ENCODE peak calls at places on chromosomes 2 and 18, in four cellular contexts. K, T, I and N are unnamed samples.

GRCh38 chr2:24050041-24050655 is 607 bp downstream of the FKBP1B start:
- DNase-seq in I (no peak), K (no peak), T (peak; percentile 19), N (no peak)

GRCh38 chr2:67994716-67995115 is 68.1 kb downstream of the C1D start:
- DNase-seq in T (no peak), I (no peak), K (no peak), N (no peak)

GRCh38 chr2:239324456-239324855 is 76.4 kb downstream of the HDAC4 start:
- DNase-seq in I (no peak), K (no peak), T (no peak), N (no peak)

GRCh38 chr2:47070920-47071824 is 83.9 kb downstream of the STPG4 start:
- DNase-seq in I (peak; percentile 25), K (no peak), T (peak; percentile 77), N (peak; percentile 95)

GRCh38 chr2:226483143-226483542 is 316.5 kb downstream of the IRS1 start:
- DNase-seq in T (no peak), I (no peak), K (no peak), N (no peak)

GRCh38 chr2:236970656-236971010 is 115.1 kb upstream of the COPS8 start:
- DNase-seq in T (no peak), K (no peak), I (no peak), N (no peak)

GRCh38 chr2:128379021-128380005 is 60.6 kb upstream of the HS6ST1 start:
- DNase-seq in T (peak; percentile 39), K (no peak), I (no peak), N (peak; percentile 62)

GRCh38 chr2:122328811-122329210 is 573.4 kb downstream of the TSN start:
- DNase-seq in T (no peak), K (no peak), I (no peak), N (no peak)

GRCh38 chr2:151106805-151107490 is 154.7 kb downstream of the RBM43 start:
- DNase-seq in I (no peak), T (no peak), K (no peak), N (peak; percentile 44)

GRCh38 chr2:101199153-101199810 is 48.1 kb upstream of the TBC1D8 start:
- DNase-seq in I (no peak), T (no peak), K (no peak), N (no peak)
- H3K4me3 ChIP-seq in I (no peak overlapping the region), T (no peak overlapping the region), K (no peak overlapping the region), N (no peak overlapping the region)

DNA sequence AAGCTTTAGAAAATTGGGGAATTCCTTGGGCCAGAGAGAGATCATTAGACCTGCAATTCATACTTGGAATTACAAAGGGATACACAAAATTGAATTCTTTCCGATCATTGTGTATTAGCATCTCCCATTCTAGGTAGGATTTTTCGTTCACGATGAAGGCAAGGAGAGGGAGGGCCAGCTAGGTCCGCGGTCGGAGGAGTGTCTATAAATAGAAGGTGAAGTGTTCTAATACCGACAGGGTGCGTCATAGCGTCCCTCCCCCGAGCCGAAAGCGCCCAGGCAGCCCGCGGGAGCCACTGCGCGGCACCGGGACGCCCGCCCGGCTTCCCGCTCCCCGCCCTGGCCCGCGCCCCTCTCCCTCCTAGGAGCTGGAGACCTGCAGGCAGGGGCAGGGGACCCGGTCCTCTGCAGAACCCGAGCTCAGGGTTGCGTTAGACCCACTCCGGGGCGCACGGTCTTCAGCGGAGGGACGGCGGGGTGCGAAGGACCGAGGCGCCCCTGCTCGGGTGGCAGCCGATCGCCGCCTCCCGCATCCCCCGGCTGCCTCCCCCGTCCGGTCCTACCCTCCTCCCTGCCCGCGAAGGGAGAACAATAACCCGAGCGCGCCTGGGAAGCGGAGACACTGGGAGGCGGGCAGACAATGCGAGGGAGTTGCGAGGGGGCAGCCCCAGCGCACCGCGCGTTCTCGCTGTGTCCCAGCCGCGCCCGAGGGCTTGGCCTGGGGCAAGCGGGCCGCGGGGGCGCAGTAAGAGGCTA is 114.1 kb upstream of the SERTAD2 start:
- DNase-seq in T (peak; percentile 92), I (peak; percentile 56), K (peak; percentile 93), N (peak; percentile 56)
- TF ChIP-seq CTCF in T (no peak), I (no peak), K (peak; percentile 19), N (no peak)

GRCh38 chr2:8345200-8345599 is 336.7 kb upstream of the ID2 start:
- DNase-seq in T (no peak), K (no peak), I (no peak), N (no peak)

GRCh38 chr2:8344725-8345124 is 337.1 kb upstream of the ID2 start:
- DNase-seq in K (no peak), T (no peak), I (no peak), N (no peak)

GRCh38 chr2:8346238-8346637 is 335.6 kb upstream of the ID2 start:
- DNase-seq in T (no peak), I (no peak), K (no peak), N (no peak)

GRCh38 chr2:8346706-8347430 is 335.0 kb upstream of the ID2 start:
- DNase-seq in K (no peak), T (no peak), I (no peak), N (no peak)

DNA sequence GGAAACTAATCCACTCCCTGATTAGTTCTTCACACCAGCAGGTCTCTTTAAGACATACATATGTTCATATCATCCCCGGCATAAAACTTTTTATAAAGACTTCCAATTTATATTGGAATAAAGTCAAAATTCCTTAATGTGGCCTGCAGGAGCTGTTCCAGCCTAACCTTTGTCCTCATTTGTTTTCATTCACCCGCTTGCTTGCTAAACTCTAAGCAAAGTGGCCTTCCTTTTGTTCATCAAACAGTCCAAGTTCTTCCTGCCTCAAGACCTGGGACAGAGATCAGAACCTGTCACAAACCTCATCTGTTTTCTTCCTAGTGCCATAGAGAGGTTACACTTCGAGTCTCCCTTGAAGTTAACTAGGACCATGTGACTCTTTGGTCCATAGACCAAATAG is 339.4 kb upstream of the ID2 start:
- DNase-seq in K (no peak), T (no peak), I (no peak), N (no peak)
- H3K4me3 ChIP-seq in K (no peak overlapping the region), T (no peak overlapping the region), I (no peak overlapping the region), N (no peak overlapping the region)

DNA sequence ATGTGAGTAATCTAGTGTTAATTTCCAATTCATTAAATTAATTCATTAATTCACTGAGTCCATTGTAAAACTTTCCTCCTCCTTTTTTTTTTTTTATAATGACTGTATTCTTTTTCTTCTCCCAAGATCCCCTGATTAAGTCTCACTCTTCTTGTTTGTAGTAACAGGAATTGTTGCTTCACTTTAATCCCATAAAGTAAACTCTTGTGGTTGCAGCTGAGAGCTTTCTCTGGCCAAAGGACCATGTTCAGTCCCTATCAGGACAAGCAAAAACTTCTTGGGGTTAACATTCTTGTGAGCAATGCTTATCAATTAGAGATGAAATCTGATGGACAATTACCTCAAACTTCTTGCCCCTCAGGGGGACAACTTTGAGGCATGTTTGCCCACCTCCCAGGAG is 400.2 kb upstream of the SPHKAP start:
- DNase-seq in T (no peak), I (no peak), K (no peak), N (no peak)
- TF ChIP-seq CTCF in T (no peak), I (no peak), K (no peak), N (no peak)

GRCh38 chr18:34915046-34915445 is 126.2 kb upstream of the MAPRE2 start:
- DNase-seq in T (no peak), K (no peak), I (no peak), N (no peak)

GRCh38 chr18:34909637-34910364 is 131.4 kb upstream of the MAPRE2 start:
- DNase-seq in K (no peak), I (no peak), T (no peak), N (no peak)

GRCh38 chr18:34913837-34914755 is 127.1 kb upstream of the MAPRE2 start:
- DNase-seq in K (no peak), T (no peak), I (no peak), N (no peak)

GRCh38 chr18:34911081-34911480 is 130.1 kb upstream of the MAPRE2 start:
- DNase-seq in T (no peak), K (no peak), I (no peak), N (no peak)
- H3K4me3 ChIP-seq in T (no peak overlapping the region), K (no peak overlapping the region), I (no peak overlapping the region), N (no peak overlapping the region)

GRCh38 chr2:174615951-174616436 is 18.4 kb upstream of the WIPF1 start:
- DNase-seq in K (no peak), T (no peak), I (no peak), N (no peak)

GRCh38 chr2:174614261-174614660 is 16.7 kb upstream of the WIPF1 start:
- DNase-seq in T (no peak), I (no peak), K (no peak), N (no peak)

GRCh38 chr2:174617713-174618112 is 20.1 kb upstream of the WIPF1 start:
- DNase-seq in T (no peak), I (no peak), K (no peak), N (no peak)

GRCh38 chr2:174618179-174618578 is 20.6 kb upstream of the WIPF1 start:
- DNase-seq in I (no peak), T (no peak), K (no peak), N (no peak)

GRCh38 chr2:174617120-174617519 is 19.5 kb upstream of the WIPF1 start:
- DNase-seq in I (no peak), K (no peak), T (no peak), N (no peak)
- TF ChIP-seq CTCF in I (no peak), K (no peak), T (no peak), N (no peak)

GRCh38 chr2:219433666-219434467 is 776 bp upstream of the SPEG start:
- DNase-seq in I (no peak), T (peak; percentile 57), K (peak; percentile 83), N (no peak)

GRCh38 chr2:219435701-219436100 is 1.1 kb downstream of the SPEG start:
- DNase-seq in T (no peak), I (no peak), K (no peak), N (no peak)

GRCh38 chr2:219434468-219434717 is 250 bp upstream of the SPEG start:
- DNase-seq in I (no peak), K (no peak), T (no peak), N (no peak)

GRCh38 chr2:219436491-219436890 is 1.8 kb downstream of the SPEG start:
- DNase-seq in I (no peak), T (no peak), K (no peak), N (no peak)

DNA sequence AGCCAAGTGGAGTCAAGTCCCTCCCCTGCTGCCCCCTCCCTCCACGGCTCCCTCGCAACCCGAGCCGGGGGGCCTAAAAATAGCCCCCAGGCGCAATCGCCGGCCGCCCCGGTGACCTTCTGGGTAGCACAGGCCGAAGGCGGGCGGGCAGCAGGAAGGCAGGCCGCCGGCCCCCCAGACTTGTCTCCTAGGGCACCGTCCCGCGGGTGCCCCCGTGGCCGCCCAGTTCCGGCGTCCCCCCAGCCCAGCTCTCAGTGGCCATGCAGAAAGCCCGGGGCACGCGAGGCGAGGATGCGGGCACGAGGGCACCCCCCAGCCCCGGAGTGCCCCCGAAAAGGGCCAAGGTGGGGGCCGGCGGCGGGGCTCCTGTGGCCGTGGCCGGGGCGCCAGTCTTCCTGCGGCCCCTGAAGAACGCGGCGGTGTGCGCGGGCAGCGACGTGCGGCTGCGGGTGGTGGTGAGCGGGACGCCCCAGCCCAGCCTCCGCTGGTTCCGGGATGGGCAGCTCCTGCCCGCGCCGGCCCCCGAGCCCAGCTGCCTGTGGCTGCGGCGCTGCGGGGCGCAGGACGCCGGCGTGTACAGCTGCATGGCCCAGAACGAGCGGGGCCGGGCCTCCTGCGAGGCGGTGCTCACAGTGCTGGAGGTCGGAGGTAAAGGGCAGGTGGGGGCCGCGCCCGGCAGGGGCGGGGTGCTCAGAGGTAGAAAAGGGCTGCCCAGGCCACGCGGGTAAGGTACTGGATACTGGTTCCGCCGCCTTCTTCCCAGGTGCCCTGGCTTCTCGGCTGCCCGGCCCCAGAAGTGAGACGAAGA is at the start of gene SPEG:
- DNase-seq in T (no peak), I (no peak), K (no peak), N (no peak)
- H3K4me3 ChIP-seq in T (peak within 1 kb of the TSS; percentile 14), I (no peak within 1 kb of the TSS), K (no peak within 1 kb of the TSS), N (no peak within 1 kb of the TSS)